ENCODE peak calls at places on chromosomes 4 and X, in five cellular contexts. U is H1, S is K562, P is HepG2, F is GM12878. L is an unnamed sample.

GRCh38 chrX:2500681-2501151 is at the start of the genes DHRSX and ZBED1:
- DNase-seq in S (peak), F (no peak), P (no peak), U (no peak), L (no peak)

GRCh38 chr4:25098964-25099843 is 61.0 kb downstream of the SEPSECS start:
- DNase-seq in U (no peak), S (peak), P (no peak), F (no peak), L (no peak)

GRCh38 chrX:46553935-46554334 is 8.7 kb upstream of the ZNF674 start:
- DNase-seq in U (no peak), P (no peak), F (no peak), S (no peak), L (no peak)

GRCh38 chr4:2515835-2516550 is 20.5 kb upstream of the FAM193A start:
- DNase-seq in U (no peak), P (no peak), F (no peak), S (no peak), L (no peak)

GRCh38 chr4:24103434-24104168 is 213.8 kb upstream of the PPARGC1A start:
- DNase-seq in F (no peak), U (no peak), S (no peak), P (no peak), L (no peak)

GRCh38 chrX:112651766-112652165 is 28.0 kb downstream of the LHFPL1 start:
- DNase-seq in S (no peak), P (no peak), U (no peak), F (no peak), L (no peak)

GRCh38 chrX:78532363-78532762 is 126.8 kb downstream of the RTL3 start:
- DNase-seq in S (no peak), P (no peak), F (no peak), U (no peak), L (no peak)

GRCh38 chrX:13119386-13119785 is 75.0 kb upstream of the FAM9C start:
- DNase-seq in P (no peak), S (no peak), F (no peak), U (no peak), L (no peak)

GRCh38 chrX:67555578-67556203 is 11.9 kb downstream of the AR start:
- DNase-seq in U (no peak), F (no peak), P (peak), S (peak), L (no peak)

GRCh38 chrX:131762802-131763234 is 218.9 kb downstream of the OR13H1 start:
- DNase-seq in S (no peak), P (no peak), U (no peak), F (peak), L (no peak)
- TF ChIP-seq SRF in S (no peak), P (no peak), U (no peak), F (no peak), L (no peak)

GRCh38 chr4:140108243-140108642 is 45.7 kb downstream of the MAML3 start:
- DNase-seq in S (no peak), P (no peak), U (no peak), F (no peak), L (no peak)

GRCh38 chr4:140110542-140110941 is 43.4 kb downstream of the MAML3 start:
- DNase-seq in S (no peak), F (no peak), U (no peak), P (no peak), L (no peak)

GRCh38 chr4:140112576-140112975 is 41.4 kb downstream of the MAML3 start:
- DNase-seq in U (no peak), S (no peak), F (no peak), P (no peak), L (no peak)

GRCh38 chr4:140108713-140109230 is 45.2 kb downstream of the MAML3 start:
- DNase-seq in S (no peak), F (no peak), U (no peak), P (no peak), L (no peak)

DNA sequence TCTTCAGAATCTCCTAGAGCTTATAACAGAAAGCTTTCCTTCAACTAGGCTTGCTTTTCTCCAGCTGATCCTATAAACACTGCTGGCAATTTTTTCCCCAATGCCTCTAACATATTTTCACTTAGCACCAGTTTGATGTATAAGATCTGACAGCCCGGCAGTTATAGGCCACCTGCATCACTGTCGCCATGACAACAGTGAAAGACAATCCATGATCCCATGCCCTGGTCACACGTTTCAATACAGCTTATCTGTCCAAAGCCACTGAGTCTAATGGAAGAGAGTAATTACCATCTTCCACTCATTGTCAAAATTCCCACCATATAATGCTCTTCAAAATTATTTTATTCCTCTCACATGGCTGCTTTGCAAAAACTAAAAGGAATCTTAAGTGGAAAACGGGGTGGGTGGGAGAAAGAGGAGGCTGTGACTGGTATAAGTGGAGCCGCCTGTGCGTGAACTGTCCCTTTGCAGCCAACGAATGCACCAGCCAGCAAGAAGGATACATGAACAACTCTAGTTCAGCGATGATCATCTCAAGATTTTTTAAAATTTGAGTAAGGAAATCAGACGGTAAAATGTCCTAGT is 44.3 kb downstream of the MAML3 start:
- DNase-seq in F (no peak), S (no peak), U (no peak), P (no peak), L (no peak)
- TF ChIP-seq MAX in F (no peak), S (no peak), U (no peak), P (no peak), L (no peak)

GRCh38 chr4:40323866-40324265 is 11.3 kb upstream of the CHRNA9 start:
- DNase-seq in F (no peak), U (no peak), S (peak), P (no peak), L (no peak)

GRCh38 chr4:40317921-40318658 is 17.0 kb upstream of the CHRNA9 start:
- DNase-seq in U (no peak), F (no peak), S (no peak), P (no peak), L (no peak)

GRCh38 chr4:40322853-40323252 is 12.3 kb upstream of the CHRNA9 start:
- DNase-seq in P (no peak), S (no peak), U (no peak), F (no peak), L (no peak)

GRCh38 chr4:40325406-40326019 is 9.6 kb upstream of the CHRNA9 start:
- DNase-seq in P (peak), S (peak), F (no peak), U (no peak), L (peak)

DNA sequence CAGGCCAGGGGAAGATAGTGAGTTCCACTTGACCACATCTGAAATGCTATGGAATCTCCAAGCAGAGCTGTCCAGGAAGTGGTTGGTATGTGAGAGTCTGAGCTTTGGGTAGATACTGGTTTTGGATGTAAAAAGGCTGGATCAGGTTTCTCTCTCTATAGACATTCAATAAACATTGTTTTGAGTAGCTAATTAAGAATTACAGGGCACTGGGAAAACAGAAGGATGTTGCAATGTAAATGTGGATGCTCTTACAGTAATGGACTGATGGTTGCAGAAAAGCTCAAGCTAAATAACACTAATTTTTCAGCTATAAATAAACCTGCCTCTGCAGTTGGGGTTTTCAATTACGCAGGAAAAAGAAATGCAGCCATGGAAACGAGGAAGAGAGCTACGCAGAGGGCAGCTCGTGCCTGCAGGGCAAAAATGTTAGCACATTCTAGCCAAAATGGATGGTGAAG is 13.4 kb upstream of the CHRNA9 start:
- DNase-seq in S (no peak), U (no peak), P (no peak), F (no peak), L (no peak)
- H3K4me3 ChIP-seq in S (no peak), U (no peak), P (no peak), F (no peak), L (no peak)

GRCh38 chr4:89161841-89162240 is 50.5 kb downstream of the TIGD2 start:
- DNase-seq in P (no peak), S (no peak), U (no peak), F (no peak), L (no peak)
- TF ChIP-seq SRF in P (no peak), S (no peak), U (no peak), F (no peak), L (no peak)

GRCh38 chrX:53831662-53832635 is 145.4 kb upstream of the HUWE1 start:
- DNase-seq in P (peak), U (no peak), F (peak), S (peak), L (peak)
- TF ChIP-seq MAX in P (no peak), U (no peak), F (no peak), S (no peak), L (no peak)

GRCh38 chrX:153829549-153829798 is 870 bp downstream of the PDZD4 start:
- DNase-seq in F (no peak), P (no peak), S (no peak), U (no peak), L (no peak)

GRCh38 chrX:153829799-153830631 is at the start of gene PDZD4:
- DNase-seq in U (no peak), F (no peak), P (no peak), S (peak), L (no peak)

GRCh38 chrX:153832732-153833131 is 2.4 kb upstream of the PDZD4 start:
- DNase-seq in P (no peak), S (no peak), F (no peak), U (no peak), L (no peak)

GRCh38 chrX:153830632-153831434 is 489 bp upstream of the PDZD4 start:
- DNase-seq in U (no peak), F (no peak), S (no peak), P (no peak), L (no peak)

DNA sequence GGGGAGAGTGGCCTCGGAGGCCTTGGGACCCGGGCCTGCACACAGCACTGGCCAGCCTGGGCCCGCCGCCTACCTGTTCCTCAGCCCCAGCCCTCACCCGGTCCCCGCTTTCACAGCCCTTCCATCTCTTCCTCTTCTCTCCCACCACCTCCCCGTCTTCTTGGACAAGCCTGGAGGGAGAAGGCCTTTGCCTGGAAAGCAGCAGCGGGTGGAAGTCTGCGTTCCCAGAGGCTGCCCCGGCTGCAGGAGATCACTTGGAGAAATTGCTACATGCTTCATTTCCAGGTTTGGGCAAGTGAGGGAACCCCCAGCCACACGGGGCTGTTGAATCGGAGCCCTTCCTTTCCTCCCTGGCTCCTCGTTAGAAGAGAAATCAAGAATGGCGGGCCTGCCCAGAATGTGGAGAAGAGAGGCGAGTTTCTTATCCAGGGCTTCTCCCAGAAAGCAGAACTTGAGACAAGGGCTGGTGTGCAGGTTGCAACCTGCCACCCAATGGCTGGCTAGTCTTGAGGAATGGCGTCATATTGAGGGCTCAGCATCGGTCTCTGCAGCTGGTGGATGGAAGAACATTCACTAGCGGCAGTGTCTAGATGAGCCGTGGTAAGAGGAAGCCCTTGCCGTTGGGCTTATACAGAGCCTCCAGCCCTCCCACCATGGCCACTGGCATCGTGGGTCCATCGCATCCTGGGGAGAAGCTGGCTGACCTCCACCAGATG is 1.2 kb upstream of the PDZD4 start:
- DNase-seq in F (no peak), U (no peak), S (no peak), P (no peak), L (no peak)
- H3K4me3 ChIP-seq in F (no peak), U (peak), S (no peak), P (no peak), L (no peak)

DNA sequence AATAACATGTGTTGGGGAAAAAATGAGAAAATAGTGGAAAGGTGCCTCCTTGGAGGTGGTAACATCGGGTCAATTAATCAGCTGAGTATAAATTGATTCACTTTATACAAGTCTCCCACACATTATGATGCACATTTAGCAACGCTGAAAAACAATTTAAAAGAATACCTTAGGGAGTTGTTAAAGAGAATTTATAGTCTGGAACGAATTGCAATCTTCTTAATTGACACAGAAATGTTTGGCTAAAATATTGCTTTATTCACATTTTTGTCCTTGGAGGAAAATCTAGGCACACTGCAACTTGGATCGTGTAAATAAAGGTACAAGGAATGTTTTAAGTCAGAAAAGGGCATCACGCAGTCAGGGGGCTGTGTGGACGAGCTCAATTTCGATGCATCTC is 84.2 kb downstream of the HPRT1 start:
- DNase-seq in P (no peak), F (no peak), S (no peak), U (no peak), L (no peak)
- TF ChIP-seq SRF in P (no peak), F (no peak), S (no peak), U (no peak), L (no peak)

GRCh38 chr4:7662507-7662846 is 227.7 kb upstream of the PSAPL1 start:
- DNase-seq in S (no peak), F (no peak), U (no peak), P (no peak), L (no peak)
- TF ChIP-seq MAX in S (no peak), F (no peak), U (no peak), P (no peak), L (no peak)

L was measured in HCT116.